ENCODE peak calls at places on chromosome 4, in six cellular contexts. Q, S, D, L, R and M are unnamed samples.
A peak's percentile ranks its signal among the peaks of the same experiment; 100 is the strongest.

GRCh38 chr4:7423391-7423790 is 11.3 kb downstream of the PSAPL1 start:
- DNase-seq in S (no peak), R (peak; percentile 4), D (no peak), L (no peak), Q (peak; percentile 4), M (no peak)

GRCh38 chr4:24266951-24267577 is 317.3 kb downstream of the DHX15 start:
- DNase-seq in L (no peak), S (no peak), D (peak; percentile 48), R (no peak), Q (no peak), M (peak; percentile 89)

GRCh38 chr4:112847045-112847444 is 202.4 kb upstream of the ANK2 start:
- DNase-seq in D (no peak), S (no peak), R (no peak), Q (no peak), L (no peak), M (no peak)

GRCh38 chr4:24984602-24985532 is 45.9 kb downstream of the LGI2 start:
- DNase-seq in Q (no peak), D (no peak), R (no peak), L (no peak), S (no peak), M (no peak)

GRCh38 chr4:5539584-5539983 is 168.8 kb downstream of the EVC2 start:
- DNase-seq in D (no peak), L (no peak), Q (no peak), R (no peak), S (no peak), M (no peak)

GRCh38 chr4:174265917-174266316 is 17.6 kb downstream of the FBXO8 start:
- DNase-seq in D (no peak), Q (no peak), S (no peak), L (no peak), R (no peak), M (no peak)

GRCh38 chr4:177220376-177220775 is 89.3 kb upstream of the NEIL3 start:
- DNase-seq in D (peak; percentile 77), R (no peak), S (no peak), Q (no peak), L (no peak), M (no peak)

GRCh38 chr4:25953740-25954139 is 39.7 kb downstream of the SMIM20 start:
- DNase-seq in D (peak; percentile 29), L (no peak), Q (no peak), R (no peak), S (no peak), M (peak; percentile 47)

GRCh38 chr4:8709050-8709728 is 116.6 kb downstream of the CPZ start:
- DNase-seq in Q (peak; percentile 12), R (peak; percentile 27), D (no peak), L (no peak), S (no peak), M (no peak)

GRCh38 chr4:158020175-158020574 is 152.7 kb downstream of the GASK1B start:
- DNase-seq in R (no peak), S (no peak), Q (no peak), D (peak; percentile 96), L (peak; percentile 93), M (peak; percentile 56)

GRCh38 chr4:43238018-43238417 is 345.5 kb downstream of the GRXCR1 start:
- DNase-seq in Q (no peak), R (no peak), S (no peak), D (no peak), L (no peak), M (no peak)

GRCh38 chr4:83124079-83124780 is 9.7 kb upstream of the PLAC8 start:
- DNase-seq in S (no peak), Q (no peak), R (no peak), D (peak; percentile 2), L (peak; percentile 56), M (no peak)

GRCh38 chr4:72525938-72526337 is 43.1 kb downstream of the ADAMTS3 start:
- DNase-seq in R (no peak), S (no peak), D (peak; percentile 43), Q (no peak), L (peak; percentile 26), M (no peak)

GRCh38 chr4:172142331-172142738 is 329.1 kb downstream of the GALNTL6 start:
- DNase-seq in S (no peak), L (peak; percentile 44), D (peak; percentile 22), Q (no peak), R (no peak), M (no peak)

GRCh38 chr4:7959066-7959465 is 19.4 kb upstream of the AFAP1 start:
- DNase-seq in R (no peak), L (no peak), S (no peak), D (no peak), Q (no peak), M (no peak)

GRCh38 chr4:1209821-1210220 is 37.4 kb upstream of the SPON2 start:
- DNase-seq in Q (no peak), R (no peak), D (peak; percentile 80), S (peak; percentile 18), L (peak; percentile 94), M (no peak)

GRCh38 chr4:2409381-2409783 is 9.1 kb downstream of the ZFYVE28 start:
- DNase-seq in L (no peak), D (no peak), S (no peak), Q (no peak), R (no peak), M (no peak)

GRCh38 chr4:74618659-74619058 is 173.7 kb downstream of the AREG start:
- DNase-seq in L (peak; percentile 45), D (peak; percentile 45), Q (no peak), R (no peak), S (no peak), M (peak; percentile 7)

GRCh38 chr4:187798385-187798784 is 197.2 kb upstream of the ZFP42 start:
- DNase-seq in S (no peak), D (no peak), Q (peak; percentile 64), R (no peak), L (no peak), M (peak; percentile 71)

GRCh38 chr4:153520227-153520626 is 54.1 kb downstream of the TMEM131L start:
- DNase-seq in S (no peak), R (no peak), L (no peak), Q (no peak), D (no peak), M (no peak)

GRCh38 chr4:126595643-126596042 is 1037.1 kb upstream of the INTU start:
- DNase-seq in D (peak; percentile 0), R (no peak), S (no peak), L (no peak), Q (no peak), M (no peak)

GRCh38 chr4:101067383-101067782 is 279.9 kb downstream of the PPP3CA start:
- DNase-seq in L (no peak), S (no peak), D (no peak), R (no peak), Q (no peak), M (no peak)

GRCh38 chr4:8143392-8144140 is 15.0 kb downstream of the ABLIM2 start:
- DNase-seq in Q (no peak), L (no peak), R (no peak), D (no peak), S (no peak), M (peak; percentile 33)

GRCh38 chr4:32929738-32930688 is 2209.8 kb downstream of the PCDH7 start:
- DNase-seq in R (no peak), D (no peak), L (no peak), S (no peak), Q (no peak), M (no peak)

GRCh38 chr4:77579406-77580076 is 26.1 kb upstream of the CXCL13 start:
- DNase-seq in S (no peak), D (peak; percentile 78), L (peak; percentile 77), R (no peak), Q (no peak), M (no peak)

GRCh38 chr4:26863512-26863911 is 2.9 kb downstream of the STIM2 start:
- DNase-seq in Q (no peak), S (no peak), L (no peak), R (no peak), D (no peak), M (no peak)

GRCh38 chr4:109977854-109978501 is 65.3 kb downstream of the EGF start:
- DNase-seq in R (no peak), Q (no peak), D (peak; percentile 60), S (no peak), L (peak; percentile 62), M (peak; percentile 44)

GRCh38 chr4:115325836-115326235 is 212.4 kb upstream of the NDST4 start:
- DNase-seq in S (no peak), D (no peak), Q (no peak), R (no peak), L (no peak), M (peak; percentile 64)

GRCh38 chr4:160717848-160718247 is 1446.0 kb downstream of the FSTL5 start:
- DNase-seq in R (no peak), Q (no peak), D (no peak), L (no peak), S (no peak), M (no peak)

GRCh38 chr4:78356251-78356650 is 195.3 kb upstream of the ANXA3 start:
- DNase-seq in D (no peak), R (no peak), S (no peak), L (no peak), Q (no peak), M (no peak)

GRCh38 chr4:160592258-160592657 is 1489.4 kb downstream of the RAPGEF2 start:
- DNase-seq in L (no peak), S (no peak), D (no peak), R (no peak), Q (no peak), M (peak; percentile 10)

GRCh38 chr4:48064349-48064748 is 47.8 kb downstream of the NIPAL1 start:
- DNase-seq in Q (no peak), R (no peak), D (no peak), S (no peak), L (no peak), M (no peak)

GRCh38 chr4:508675-509373 is 9.8 kb downstream of the PIGG start:
- DNase-seq in L (no peak), R (no peak), D (no peak), Q (no peak), S (no peak), M (no peak)

GRCh38 chr4:112509243-112510190 is 6.5 kb downstream of the NEUROG2 start:
- DNase-seq in Q (peak; percentile 49), L (no peak), R (peak; percentile 66), D (peak; percentile 20), S (peak; percentile 45), M (peak; percentile 56)

GRCh38 chr4:47954679-47955078 is 40.3 kb upstream of the NFXL1 start:
- DNase-seq in S (no peak), R (no peak), L (no peak), D (no peak), Q (no peak), M (no peak)

GRCh38 chr4:189525304-189525703 is 415.4 kb upstream of the FRG1 start:
- DNase-seq in R (no peak), L (no peak), D (no peak), S (no peak), Q (no peak), M (no peak)
- H2BK15ac ChIP-seq in R (no peak overlapping the region), L (no peak overlapping the region), D (no peak overlapping the region), S (no peak overlapping the region), Q (no peak overlapping the region), M (no peak overlapping the region)

GRCh38 chr4:52660643-52661042 is 1.5 kb upstream of the USP46 start:
- DNase-seq in R (no peak), S (no peak), D (no peak), L (no peak), Q (no peak), M (peak; percentile 76)
- H3K4me2 ChIP-seq in R (peak overlapping the region; percentile 89), S (no peak overlapping the region), D (peak overlapping the region; percentile 32), L (no peak overlapping the region), Q (peak overlapping the region; percentile 99), M (no peak overlapping the region)

GRCh38 chr4:105146286-105147219 is at the start of gene TET2:
- DNase-seq in R (peak; percentile 67), S (peak; percentile 58), L (peak; percentile 87), D (peak; percentile 87), Q (peak; percentile 63), M (peak; percentile 78)
- H2BK5ac ChIP-seq in R (no peak within 1 kb of the TSS), S (peak within 1 kb of the TSS; percentile 82), L (peak within 1 kb of the TSS; percentile 66), D (peak within 1 kb of the TSS; percentile 86), Q (no peak within 1 kb of the TSS), M (no peak within 1 kb of the TSS)

GRCh38 chr4:41985151-41985550 is 3.6 kb downstream of the DCAF4L1 start:
- DNase-seq in R (no peak), Q (no peak), S (no peak), D (no peak), L (no peak), M (no peak)
- H2BK15ac ChIP-seq in R (no peak overlapping the region), Q (no peak overlapping the region), S (no peak overlapping the region), D (no peak overlapping the region), L (no peak overlapping the region), M (no peak overlapping the region)